ENCODE peak calls at places on chromosomes 4 and X, in seven cellular contexts. S, R, L, O, K, X and E are unnamed samples. For H3K27me3, the result is how much of the 10 kb centered on the place peaks cover.

GRCh38 chr4:110196871-110197420 is 1.5 kb downstream of the ELOVL6 start:
- DNase-seq in R (no peak), K (peak), O (no peak), X (peak), S (no peak), L (no peak), E (peak)

GRCh38 chr4:74112399-74113090 is 13.6 kb upstream of the CXCL2 start:
- DNase-seq in R (peak), X (peak), S (no peak), L (no peak), K (no peak), O (no peak), E (no peak)

GRCh38 chr4:2798399-2799301 is 5.8 kb downstream of the SH3BP2 start:
- DNase-seq in K (peak), R (peak), S (no peak), X (no peak), L (peak), O (no peak), E (no peak)

GRCh38 chr4:81723044-81723884 is 251.6 kb upstream of the RASGEF1B start:
- DNase-seq in K (no peak), S (no peak), R (no peak), X (no peak), O (no peak), L (no peak), E (no peak)

GRCh38 chrX:23811135-23811781 is 28.3 kb downstream of the SAT1 start:
- DNase-seq in K (peak), R (no peak), L (no peak), O (no peak), S (no peak), X (no peak), E (no peak)

GRCh38 chrX:119853449-119853848 is 686 bp upstream of the UPF3B start:
- DNase-seq in R (no peak), K (no peak), S (no peak), O (peak), L (no peak), X (no peak), E (no peak)

GRCh38 chr4:67366341-67366861 is 178.9 kb downstream of the CENPC start:
- DNase-seq in R (no peak), O (no peak), L (no peak), S (no peak), X (no peak), K (no peak), E (no peak)

GRCh38 chrX:17459008-17459407 is 84.0 kb downstream of the NHS start:
- DNase-seq in O (no peak), K (no peak), L (peak), R (peak), X (peak), S (no peak), E (no peak)

GRCh38 chrX:67607436-67607835 is 63.6 kb downstream of the AR start:
- DNase-seq in O (no peak), K (no peak), L (no peak), R (peak), X (peak), S (no peak), E (no peak)

GRCh38 chrX:65608021-65608420 is 59.4 kb upstream of the MSN start:
- DNase-seq in O (no peak), L (no peak), K (no peak), R (no peak), S (no peak), X (no peak), E (no peak)

GRCh38 chr4:140117946-140118345 is 36.0 kb downstream of the MAML3 start:
- DNase-seq in O (no peak), S (no peak), X (no peak), R (no peak), L (no peak), K (no peak), E (no peak)

DNA sequence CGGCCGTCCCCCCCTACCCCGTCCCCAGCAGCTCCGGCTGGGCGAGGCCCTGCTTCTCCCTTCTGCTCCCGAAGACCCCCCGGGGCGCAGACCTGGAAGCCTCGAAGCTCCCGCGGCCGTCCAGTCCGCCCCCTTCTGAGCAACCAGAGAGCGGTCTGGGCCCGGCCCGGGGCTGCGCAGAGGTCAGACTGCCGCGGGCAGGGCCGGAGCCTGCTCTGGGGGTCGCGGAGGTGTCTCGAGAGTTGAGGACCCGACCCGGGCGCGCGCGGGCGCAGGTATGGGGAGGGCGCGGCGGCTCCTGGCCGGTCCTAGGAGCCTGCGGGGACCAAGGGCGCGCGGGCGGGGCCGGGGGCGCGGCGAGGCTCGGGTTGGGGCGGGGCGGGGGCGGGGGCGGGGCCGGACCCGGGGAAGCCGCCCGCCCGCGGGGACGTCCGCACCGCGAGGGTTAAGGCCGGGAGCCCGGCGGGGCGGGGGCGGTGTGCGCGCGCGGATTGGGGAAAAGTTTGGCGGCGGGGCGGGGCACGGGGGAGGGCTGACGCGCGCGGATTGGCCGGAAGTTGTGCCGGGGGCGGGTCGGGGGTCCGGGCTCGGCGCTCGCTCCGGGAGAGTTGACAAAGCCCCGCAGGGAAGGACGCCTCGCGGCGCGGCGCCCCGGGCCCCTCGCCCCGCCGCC is at the start of gene FGFRL1:
- DNase-seq in L (peak), K (peak), O (peak), R (peak), X (peak), S (peak), E (peak)
- TF ChIP-seq CTCF in L (no peak), K (no peak), O (no peak), R (no peak), X (no peak), S (no peak), E (no peak)

GRCh38 chrX:140505421-140506337 is 810 bp upstream of the SOX3 start:
- DNase-seq in L (no peak), O (peak), S (no peak), X (no peak), R (no peak), K (no peak), E (no peak)

GRCh38 chrX:140502491-140503229 is 2.2 kb downstream of the SOX3 start:
- DNase-seq in K (no peak), O (peak), X (no peak), R (no peak), L (no peak), S (no peak), E (no peak)

GRCh38 chrX:140503230-140503585 is 1.7 kb downstream of the SOX3 start:
- DNase-seq in O (peak), X (no peak), R (no peak), K (no peak), L (no peak), S (no peak), E (no peak)

GRCh38 chrX:140503714-140504351 is 1.0 kb downstream of the SOX3 start:
- DNase-seq in S (no peak), R (no peak), L (no peak), K (no peak), O (peak), X (peak), E (no peak)

GRCh38 chrX:140504371-140505324 is at the start of gene SOX3:
- DNase-seq in O (peak), X (no peak), L (no peak), R (no peak), K (no peak), S (no peak), E (no peak)
- H3K27me3 ChIP-seq in O (half or more), X (half or more), L (under half), R (under half), K (under half), S (under half), E (under half)

GRCh38 chr4:182320580-182320979 is 77.4 kb downstream of the TENM3 start:
- DNase-seq in O (no peak), X (no peak), L (no peak), S (no peak), R (no peak), K (no peak), E (no peak)

GRCh38 chr4:182324282-182324681 is 81.1 kb downstream of the TENM3 start:
- DNase-seq in K (no peak), L (no peak), R (no peak), S (no peak), X (no peak), O (no peak), E (no peak)

GRCh38 chr4:182328505-182328904 is 85.3 kb downstream of the TENM3 start:
- DNase-seq in L (no peak), R (no peak), S (no peak), K (no peak), O (no peak), X (no peak), E (no peak)

GRCh38 chr4:182325397-182325796 is 82.2 kb downstream of the TENM3 start:
- DNase-seq in L (no peak), O (no peak), X (no peak), K (no peak), S (no peak), R (no peak), E (no peak)

GRCh38 chr4:182325848-182326255 is 82.7 kb downstream of the TENM3 start:
- DNase-seq in K (no peak), L (no peak), O (no peak), X (no peak), S (no peak), R (no peak), E (no peak)
- H3K27ac ChIP-seq in K (no peak), L (no peak), O (no peak), X (no peak), S (no peak), R (no peak), E (no peak)

DNA sequence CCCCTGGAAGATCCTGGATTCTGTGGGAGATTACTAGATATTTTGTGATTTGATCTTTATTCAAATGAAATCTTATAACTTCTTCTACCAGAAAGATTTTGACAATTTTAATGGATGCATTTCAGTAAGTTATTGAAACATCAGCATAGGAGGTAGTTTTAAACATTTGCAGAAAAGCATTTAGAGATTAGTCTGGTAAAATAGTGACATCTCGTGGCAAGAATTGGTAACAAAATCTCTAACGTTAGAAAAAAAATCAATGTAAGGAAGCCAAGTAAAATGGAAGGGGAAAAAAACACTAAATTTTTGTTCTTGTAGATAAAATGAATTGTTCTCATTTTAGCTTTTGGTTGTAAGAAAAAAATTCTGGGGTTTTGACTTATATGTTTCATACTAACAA is 73.3 kb downstream of the TASL start:
- DNase-seq in R (peak), X (peak), L (no peak), O (no peak), K (no peak), S (peak), E (no peak)
- TF ChIP-seq CTCF in R (no peak), X (peak), L (peak), O (peak), K (no peak), S (peak), E (no peak)

GRCh38 chrX:41529221-41529620 is 82.1 kb downstream of the NYX start:
- DNase-seq in R (no peak), K (no peak), X (no peak), S (no peak), O (no peak), L (no peak), E (no peak)

GRCh38 chrX:41526268-41526667 is 79.1 kb downstream of the NYX start:
- DNase-seq in R (no peak), L (no peak), S (no peak), O (no peak), K (no peak), X (no peak), E (no peak)

GRCh38 chrX:41528784-41529183 is 81.6 kb downstream of the NYX start:
- DNase-seq in S (no peak), L (no peak), X (no peak), K (no peak), R (no peak), O (no peak), E (no peak)

GRCh38 chrX:41530082-41530481 is 82.9 kb downstream of the NYX start:
- DNase-seq in K (no peak), O (no peak), R (no peak), X (no peak), S (no peak), L (no peak), E (no peak)

DNA sequence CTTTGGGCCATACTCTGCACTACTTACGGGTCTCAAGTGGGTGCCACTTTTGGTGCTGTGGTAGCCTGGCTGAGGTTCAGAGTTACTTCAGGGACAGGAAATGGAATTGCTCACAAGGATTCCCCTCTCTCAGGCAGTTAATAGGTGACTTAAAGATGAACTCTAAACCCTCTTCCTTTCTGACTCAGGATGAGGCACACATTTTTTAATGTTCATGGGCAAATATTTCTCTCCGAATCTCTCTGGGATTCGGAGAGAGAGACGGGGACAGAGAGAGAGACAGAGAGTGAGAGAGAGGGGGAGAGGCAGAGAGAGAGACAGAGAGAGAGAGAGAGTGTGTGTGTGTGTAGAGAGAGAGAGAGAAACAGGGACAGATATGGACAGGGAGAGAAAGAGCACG is 79.8 kb downstream of the NYX start:
- DNase-seq in L (no peak), X (peak), K (no peak), R (no peak), S (no peak), O (no peak), E (no peak)
- H3K27me3 ChIP-seq in L (under half), X (under half), K (under half), R (under half), S (under half), O (under half), E (under half)

GRCh38 chrX:40145670-40146470 is 48.1 kb upstream of the BCOR start:
- DNase-seq in L (no peak), X (no peak), S (no peak), R (no peak), O (peak), K (no peak), E (no peak)
- H3K27ac ChIP-seq in L (peak), X (no peak), S (peak), R (no peak), O (no peak), K (peak), E (peak)

DNA sequence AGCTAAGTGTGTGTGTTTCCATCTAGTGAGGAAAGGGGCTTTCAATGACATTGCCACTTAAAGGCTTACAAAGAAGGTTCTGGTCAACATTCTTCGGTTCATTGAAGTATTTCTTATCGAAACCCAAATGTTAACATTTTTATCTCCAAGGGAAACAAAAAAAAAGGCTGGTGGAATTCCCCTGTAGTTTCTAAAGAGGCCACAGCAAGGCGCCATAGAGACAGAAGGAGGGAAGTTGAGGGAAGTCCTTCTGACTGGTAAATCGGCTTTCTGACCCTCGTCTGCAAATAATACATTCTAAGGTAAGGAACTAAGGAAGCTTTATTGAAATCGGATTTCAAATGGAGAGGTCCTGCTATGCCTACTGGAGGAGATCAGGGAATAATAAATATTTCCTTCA is 1.7 kb upstream of the ZFP42 start:
- DNase-seq in O (peak), R (peak), K (no peak), S (peak), X (peak), L (no peak), E (no peak)
- TF ChIP-seq CTCF in O (peak), R (no peak), K (no peak), S (peak), X (peak), L (no peak), E (peak)